ENCODE peak calls at places on chromosomes 5 and 9, in four cellular contexts. S is activated CD4-positive, alpha-beta T cell treated with anti-CD3 and anti-CD28 coated beads, Interleukin-2, amount 10 ng/mL, durations not matched to agents 7 days and 5 days; U is natural killer cell; H is CD4-positive, alpha-beta T cell. N is an unnamed sample.

GRCh38 chr5:140239939-140240700 is 62.8 kb downstream of the PFDN1 start:
- DNase-seq in H (peak), S (peak), U (no peak), N (peak)

GRCh38 chr5:10590226-10591047 is 26.6 kb downstream of the ANKRD33B start:
- DNase-seq in U (no peak), S (no peak), H (no peak), N (no peak)

GRCh38 chr5:44454002-44454401 is 64.8 kb upstream of the FGF10 start:
- DNase-seq in S (no peak), U (no peak), H (no peak), N (no peak)

GRCh38 chr9:92059669-92060068 is 55.5 kb downstream of the SPTLC1 start:
- DNase-seq in U (no peak), S (no peak), H (no peak), N (no peak)

GRCh38 chr9:114611516-114612271 is 603 bp downstream of the TMEM268 start:
- DNase-seq in S (peak), H (peak), U (no peak), N (peak)

GRCh38 chr5:169534311-169534880 is 49.2 kb upstream of the SPDL1 start:
- DNase-seq in S (no peak), U (no peak), H (no peak), N (no peak)

GRCh38 chr5:31889131-31889561 is 250.2 kb downstream of the PDZD2 start:
- DNase-seq in U (no peak), H (no peak), S (no peak), N (no peak)

GRCh38 chr9:693460-694390 is 147.8 kb upstream of the DMRT1 start:
- DNase-seq in H (no peak), S (no peak), U (no peak), N (no peak)

GRCh38 chr5:52799358-52799982 is 11.8 kb downstream of the ITGA1 start:
- DNase-seq in U (no peak), S (no peak), H (no peak), N (no peak)

GRCh38 chr9:92033991-92034390 is 81.2 kb downstream of the SPTLC1 start:
- DNase-seq in H (no peak), U (no peak), S (no peak), N (no peak)

GRCh38 chr5:94613583-94613982 is 4.8 kb downstream of the KIAA0825 start:
- DNase-seq in H (no peak), U (no peak), S (peak), N (no peak)

GRCh38 chr5:56699588-56699987 is 115.8 kb upstream of the MAP3K1 start:
- DNase-seq in U (no peak), S (no peak), H (no peak), N (no peak)

GRCh38 chr9:36855443-36856315 is 178.4 kb downstream of the PAX5 start:
- DNase-seq in U (peak), S (peak), H (peak), N (no peak)

GRCh38 chr5:77076961-77077820 is 9.9 kb downstream of the ZBED3 start:
- DNase-seq in U (peak), S (peak), H (peak), N (peak)

GRCh38 chr9:21326526-21327139 is 8.6 kb downstream of the KLHL9 start:
- DNase-seq in H (no peak), S (peak), U (no peak), N (no peak)

GRCh38 chr5:177450672-177451424 is 4.2 kb downstream of the PRR7 start:
- DNase-seq in H (no peak), U (no peak), S (no peak), N (no peak)

GRCh38 chr5:137607771-137608170 is 108.6 kb upstream of the SPOCK1 start:
- DNase-seq in H (no peak), S (no peak), U (no peak), N (no peak)

GRCh38 chr9:20208951-20209350 is 413.3 kb downstream of the MLLT3 start:
- DNase-seq in U (no peak), S (no peak), H (no peak), N (no peak)

GRCh38 chr5:160030631-160031377 is 21.9 kb downstream of the TTC1 start:
- DNase-seq in S (no peak), H (no peak), U (no peak), N (no peak)

GRCh38 chr5:79694652-79695051 is 5.0 kb downstream of the CMYA5 start:
- DNase-seq in U (no peak), H (no peak), S (no peak), N (no peak)

GRCh38 chr9:111961575-111961974 is 65.0 kb downstream of the UGCG start:
- DNase-seq in H (no peak), S (no peak), U (no peak), N (no peak)

GRCh38 chr5:149036970-149037369 is 25.9 kb downstream of the SH3TC2 start:
- DNase-seq in S (no peak), U (no peak), H (no peak), N (no peak)